ENCODE peak calls at places on chromosomes 16 and 17, in seven cellular contexts. One of them, this sample, is unnamed.

GRCh38 chr16:48123104-48123788 is 32.5 kb downstream of the ABCC12 start:
- DNase-seq in left ventricle myocardium inferior: no peak
- DNase-seq in AG04449: peak
- DNase-seq in heart right ventricle: no peak
- DNase-seq in stomach: no peak
- DNase-seq in upper lobe of left lung: no peak
- DNase-seq in choroid plexus epithelial cell: peak
- DNase-seq in this sample: peak

GRCh38 chr16:87441886-87442580 is 49.9 kb downstream of the MAP1LC3B start:
- DNase-seq in heart right ventricle: no peak
- DNase-seq in stomach: no peak
- DNase-seq in left ventricle myocardium inferior: no peak
- DNase-seq in AG04449: no peak
- DNase-seq in upper lobe of left lung: no peak
- DNase-seq in choroid plexus epithelial cell: peak
- DNase-seq in this sample: no peak

GRCh38 chr17:69608114-69608513 is 193.6 kb downstream of the MAP2K6 start:
- DNase-seq in AG04449: no peak
- DNase-seq in heart right ventricle: no peak
- DNase-seq in choroid plexus epithelial cell: no peak
- DNase-seq in stomach: no peak
- DNase-seq in left ventricle myocardium inferior: no peak
- DNase-seq in upper lobe of left lung: no peak
- DNase-seq in this sample: no peak

GRCh38 chr16:21104124-21104860 is 46.4 kb downstream of the DNAH3 start:
- DNase-seq in stomach: no peak
- DNase-seq in choroid plexus epithelial cell: peak
- DNase-seq in upper lobe of left lung: no peak
- DNase-seq in left ventricle myocardium inferior: no peak
- DNase-seq in heart right ventricle: peak
- DNase-seq in AG04449: no peak
- DNase-seq in this sample: no peak

GRCh38 chr17:39174907-39175694 is 9.1 kb upstream of the ARL5C start:
- DNase-seq in stomach: peak
- DNase-seq in choroid plexus epithelial cell: peak
- DNase-seq in upper lobe of left lung: peak
- DNase-seq in left ventricle myocardium inferior: peak
- DNase-seq in AG04449: no peak
- DNase-seq in heart right ventricle: peak
- DNase-seq in this sample: no peak

GRCh38 chr17:1830288-1830687 is 483 bp downstream of the RPA1 start:
- DNase-seq in choroid plexus epithelial cell: peak
- DNase-seq in AG04449: no peak
- DNase-seq in left ventricle myocardium inferior: no peak
- DNase-seq in stomach: no peak
- DNase-seq in upper lobe of left lung: peak
- DNase-seq in heart right ventricle: no peak
- DNase-seq in this sample: no peak

GRCh38 chr17:35588196-35588920 is 1.2 kb downstream of the AP2B1 start:
- DNase-seq in stomach: no peak
- DNase-seq in choroid plexus epithelial cell: peak
- DNase-seq in heart right ventricle: no peak
- DNase-seq in left ventricle myocardium inferior: no peak
- DNase-seq in AG04449: peak
- DNase-seq in upper lobe of left lung: no peak
- DNase-seq in this sample: no peak

GRCh38 chr17:48215583-48216139 is 108.1 kb downstream of the SNX11 start:
- DNase-seq in left ventricle myocardium inferior: no peak
- DNase-seq in choroid plexus epithelial cell: peak
- DNase-seq in AG04449: no peak
- DNase-seq in stomach: no peak
- DNase-seq in upper lobe of left lung: no peak
- DNase-seq in heart right ventricle: no peak
- DNase-seq in this sample: no peak

GRCh38 chr16:6206080-6206479 is 1108.5 kb upstream of the EEF2KMT start:
- DNase-seq in left ventricle myocardium inferior: no peak
- DNase-seq in choroid plexus epithelial cell: no peak
- DNase-seq in upper lobe of left lung: peak
- DNase-seq in AG04449: no peak
- DNase-seq in stomach: no peak
- DNase-seq in heart right ventricle: no peak
- DNase-seq in this sample: no peak

DNA sequence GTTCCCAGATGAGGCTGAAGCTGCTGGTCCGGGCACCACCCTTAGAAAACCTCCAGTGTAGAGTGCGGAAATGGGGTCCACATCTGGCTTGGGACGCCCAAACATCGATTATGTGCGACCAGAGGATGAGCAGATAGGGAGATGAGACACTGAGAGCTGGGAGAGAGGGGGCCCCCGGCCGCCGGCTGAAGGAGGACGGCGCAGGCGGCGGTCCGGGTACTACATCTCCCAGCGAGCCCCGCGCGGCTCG is 182 bp upstream of the SPECC1 start:
- DNase-seq in stomach: no peak
- DNase-seq in upper lobe of left lung: peak
- DNase-seq in choroid plexus epithelial cell: no peak
- DNase-seq in left ventricle myocardium inferior: no peak
- DNase-seq in AG04449: no peak
- DNase-seq in heart right ventricle: no peak
- DNase-seq in this sample: no peak
- H3K4me3 ChIP-seq in stomach: peak
- H3K4me3 ChIP-seq in upper lobe of left lung: peak
- H3K4me3 ChIP-seq in choroid plexus epithelial cell: peak
- H3K4me3 ChIP-seq in left ventricle myocardium inferior: peak
- H3K4me3 ChIP-seq in AG04449: peak
- H3K4me3 ChIP-seq in heart right ventricle: peak
- H3K4me3 ChIP-seq in this sample: peak

GRCh38 chr16:81142864-81143263 is 46.7 kb upstream of the GCSH start:
- DNase-seq in AG04449: no peak
- DNase-seq in upper lobe of left lung: no peak
- DNase-seq in stomach: no peak
- DNase-seq in heart right ventricle: no peak
- DNase-seq in choroid plexus epithelial cell: no peak
- DNase-seq in left ventricle myocardium inferior: no peak
- DNase-seq in this sample: no peak

GRCh38 chr16:81137754-81138153 is 41.6 kb upstream of the GCSH start:
- DNase-seq in AG04449: no peak
- DNase-seq in heart right ventricle: no peak
- DNase-seq in upper lobe of left lung: no peak
- DNase-seq in choroid plexus epithelial cell: no peak
- DNase-seq in stomach: no peak
- DNase-seq in left ventricle myocardium inferior: no peak
- DNase-seq in this sample: no peak

GRCh38 chr16:81137012-81137335 is 40.8 kb upstream of the GCSH start:
- DNase-seq in heart right ventricle: no peak
- DNase-seq in choroid plexus epithelial cell: peak
- DNase-seq in upper lobe of left lung: no peak
- DNase-seq in stomach: no peak
- DNase-seq in left ventricle myocardium inferior: no peak
- DNase-seq in AG04449: no peak
- DNase-seq in this sample: no peak

GRCh38 chr16:81143921-81144471 is 47.8 kb upstream of the GCSH start:
- DNase-seq in heart right ventricle: no peak
- DNase-seq in stomach: no peak
- DNase-seq in choroid plexus epithelial cell: no peak
- DNase-seq in upper lobe of left lung: no peak
- DNase-seq in AG04449: no peak
- DNase-seq in left ventricle myocardium inferior: no peak
- DNase-seq in this sample: no peak

GRCh38 chr16:81140930-81141780 is 45.0 kb upstream of the GCSH start:
- DNase-seq in choroid plexus epithelial cell: peak
- DNase-seq in left ventricle myocardium inferior: no peak
- DNase-seq in stomach: no peak
- DNase-seq in upper lobe of left lung: no peak
- DNase-seq in AG04449: no peak
- DNase-seq in heart right ventricle: no peak
- DNase-seq in this sample: no peak
- TF ChIP-seq CTCF in choroid plexus epithelial cell: peak
- TF ChIP-seq CTCF in left ventricle myocardium inferior: no peak
- TF ChIP-seq CTCF in stomach: no peak
- TF ChIP-seq CTCF in upper lobe of left lung: no peak
- TF ChIP-seq CTCF in AG04449: peak
- TF ChIP-seq CTCF in heart right ventricle: no peak
- TF ChIP-seq CTCF in this sample: no peak

GRCh38 chr17:14331200-14331981 is 30.5 kb downstream of the HS3ST3B1 start:
- DNase-seq in stomach: no peak
- DNase-seq in AG04449: no peak
- DNase-seq in choroid plexus epithelial cell: no peak
- DNase-seq in heart right ventricle: no peak
- DNase-seq in left ventricle myocardium inferior: no peak
- DNase-seq in upper lobe of left lung: no peak
- DNase-seq in this sample: no peak
- H3K4me3 ChIP-seq in stomach: no peak
- H3K4me3 ChIP-seq in AG04449: no peak
- H3K4me3 ChIP-seq in choroid plexus epithelial cell: no peak
- H3K4me3 ChIP-seq in heart right ventricle: no peak
- H3K4me3 ChIP-seq in left ventricle myocardium inferior: no peak
- H3K4me3 ChIP-seq in upper lobe of left lung: no peak
- H3K4me3 ChIP-seq in this sample: no peak

GRCh38 chr16:3149193-3149530 is 14.3 kb downstream of the ZNF213 start:
- DNase-seq in AG04449: no peak
- DNase-seq in stomach: no peak
- DNase-seq in heart right ventricle: no peak
- DNase-seq in left ventricle myocardium inferior: no peak
- DNase-seq in choroid plexus epithelial cell: no peak
- DNase-seq in upper lobe of left lung: no peak
- DNase-seq in this sample: no peak

GRCh38 chr16:3149630-3150345 is 15.0 kb downstream of the ZNF213 start:
- DNase-seq in upper lobe of left lung: peak
- DNase-seq in choroid plexus epithelial cell: peak
- DNase-seq in stomach: peak
- DNase-seq in heart right ventricle: peak
- DNase-seq in left ventricle myocardium inferior: peak
- DNase-seq in AG04449: no peak
- DNase-seq in this sample: no peak

GRCh38 chr16:3147046-3147756 is 12.4 kb downstream of the ZNF213 start:
- DNase-seq in left ventricle myocardium inferior: no peak
- DNase-seq in stomach: no peak
- DNase-seq in upper lobe of left lung: no peak
- DNase-seq in choroid plexus epithelial cell: no peak
- DNase-seq in heart right ventricle: no peak
- DNase-seq in AG04449: no peak
- DNase-seq in this sample: no peak

GRCh38 chr16:3147757-3148104 is 12.9 kb downstream of the ZNF213 start:
- DNase-seq in stomach: no peak
- DNase-seq in choroid plexus epithelial cell: no peak
- DNase-seq in heart right ventricle: no peak
- DNase-seq in AG04449: no peak
- DNase-seq in upper lobe of left lung: no peak
- DNase-seq in left ventricle myocardium inferior: no peak
- DNase-seq in this sample: no peak

DNA sequence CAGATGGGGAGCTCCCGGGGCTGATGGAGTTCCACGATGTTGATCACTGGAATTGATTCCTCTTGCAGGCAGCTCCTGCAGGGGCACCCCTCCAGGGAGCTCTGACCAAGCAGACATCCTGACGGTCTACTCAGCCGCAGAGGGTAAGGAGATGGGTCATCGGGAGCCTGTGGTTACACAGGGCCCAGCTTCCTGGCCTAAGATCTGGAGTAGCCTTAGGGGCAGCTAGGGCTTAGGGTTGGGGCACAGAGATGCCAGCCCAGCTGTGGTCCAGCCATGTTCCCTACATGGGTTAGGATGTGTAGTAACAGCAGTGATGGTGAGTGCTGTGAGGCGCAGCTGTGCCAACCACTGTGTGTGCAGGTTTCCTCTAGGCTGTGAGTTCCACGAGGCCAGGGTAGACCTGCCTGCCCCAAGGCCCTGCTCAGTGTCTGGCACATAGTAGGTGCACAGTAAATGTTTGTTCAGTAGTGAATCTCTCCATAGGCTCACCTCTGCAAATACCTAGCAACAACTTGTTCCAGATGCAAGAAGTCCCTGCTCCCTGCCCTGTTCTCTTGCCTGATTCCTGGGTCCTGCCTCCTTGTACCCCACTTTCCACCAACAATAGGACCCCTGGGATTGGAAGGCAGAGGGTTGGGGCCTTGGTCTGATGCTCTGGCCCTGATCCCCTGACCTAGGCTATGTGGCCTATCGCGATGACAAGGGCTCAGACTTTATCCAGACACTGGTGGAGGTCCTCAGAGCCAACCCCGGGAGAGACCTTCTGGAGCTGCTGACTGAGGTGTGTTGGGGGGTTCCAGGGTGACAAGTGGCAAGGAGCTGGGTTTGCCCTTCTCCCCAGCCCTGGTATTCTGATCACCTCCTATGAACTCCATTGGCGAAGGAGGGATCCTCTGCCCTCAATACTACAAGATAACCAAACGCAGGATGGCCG is 13.7 kb downstream of the ZNF213 start:
- DNase-seq in choroid plexus epithelial cell: no peak
- DNase-seq in heart right ventricle: no peak
- DNase-seq in left ventricle myocardium inferior: no peak
- DNase-seq in AG04449: no peak
- DNase-seq in stomach: no peak
- DNase-seq in upper lobe of left lung: no peak
- DNase-seq in this sample: no peak
- TF ChIP-seq CTCF in choroid plexus epithelial cell: no peak
- TF ChIP-seq CTCF in heart right ventricle: no peak
- TF ChIP-seq CTCF in left ventricle myocardium inferior: no peak
- TF ChIP-seq CTCF in AG04449: no peak
- TF ChIP-seq CTCF in stomach: no peak
- TF ChIP-seq CTCF in upper lobe of left lung: no peak
- TF ChIP-seq CTCF in this sample: no peak

DNA sequence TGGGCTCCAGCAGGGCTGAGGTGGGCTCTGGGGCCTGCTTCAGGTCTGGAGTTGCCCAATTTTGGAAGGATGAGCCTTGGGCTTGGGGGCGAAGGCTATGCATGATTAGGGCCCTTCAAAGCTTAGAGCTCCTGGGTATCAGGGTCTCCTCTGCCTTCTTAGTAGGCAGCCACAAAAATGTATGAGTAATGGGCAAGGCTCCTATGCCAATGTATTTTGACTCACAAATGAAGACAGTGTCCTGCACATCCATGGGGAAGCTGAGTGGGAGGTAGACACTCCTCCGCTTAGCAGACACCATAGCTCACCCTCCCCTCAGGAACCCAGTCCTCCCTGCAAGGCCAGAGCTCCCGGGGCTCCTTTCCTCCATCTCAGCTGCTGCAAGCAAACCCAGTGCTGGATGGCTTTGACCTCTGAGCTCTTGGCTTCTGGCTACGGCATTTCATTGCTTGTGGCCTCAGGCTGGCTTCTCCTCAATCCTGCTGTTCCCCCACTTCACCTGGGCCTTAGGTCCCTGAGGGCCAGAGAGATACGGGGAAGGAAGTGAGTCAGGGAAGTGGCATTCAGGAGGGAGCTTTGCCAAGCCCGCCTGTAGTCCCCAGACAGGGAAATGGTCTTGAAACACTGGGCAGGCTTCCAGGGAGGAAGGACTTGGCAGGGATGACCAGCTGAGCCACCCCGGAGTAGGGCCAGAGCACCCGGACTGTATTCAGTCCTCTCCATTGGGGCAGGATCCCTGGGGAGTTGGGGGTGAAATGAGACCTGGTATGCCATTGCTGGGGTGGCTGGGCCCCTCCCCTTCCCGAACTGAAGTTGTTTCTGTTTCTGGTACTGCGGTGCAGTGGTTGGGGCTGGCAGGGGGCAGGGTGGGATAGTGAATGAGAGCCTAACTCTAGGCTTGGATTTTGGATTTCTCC is 4.4 kb downstream of the ABCC3 start:
- DNase-seq in heart right ventricle: peak
- DNase-seq in left ventricle myocardium inferior: peak
- DNase-seq in stomach: peak
- DNase-seq in AG04449: peak
- DNase-seq in choroid plexus epithelial cell: peak
- DNase-seq in upper lobe of left lung: peak
- DNase-seq in this sample: peak
- H3K4me3 ChIP-seq in heart right ventricle: no peak
- H3K4me3 ChIP-seq in left ventricle myocardium inferior: no peak
- H3K4me3 ChIP-seq in stomach: peak
- H3K4me3 ChIP-seq in AG04449: no peak
- H3K4me3 ChIP-seq in choroid plexus epithelial cell: no peak
- H3K4me3 ChIP-seq in upper lobe of left lung: no peak
- H3K4me3 ChIP-seq in this sample: no peak

GRCh38 chr16:73232555-73233422 is 184.9 kb upstream of the ZFHX3 start:
- DNase-seq in AG04449: peak
- DNase-seq in upper lobe of left lung: no peak
- DNase-seq in stomach: no peak
- DNase-seq in left ventricle myocardium inferior: peak
- DNase-seq in choroid plexus epithelial cell: peak
- DNase-seq in heart right ventricle: peak
- DNase-seq in this sample: peak
- TF ChIP-seq CTCF in AG04449: no peak
- TF ChIP-seq CTCF in upper lobe of left lung: no peak
- TF ChIP-seq CTCF in stomach: no peak
- TF ChIP-seq CTCF in left ventricle myocardium inferior: no peak
- TF ChIP-seq CTCF in choroid plexus epithelial cell: no peak
- TF ChIP-seq CTCF in heart right ventricle: no peak
- TF ChIP-seq CTCF in this sample: no peak